ENCODE peak calls at places on chromosomes 7 and 10, in five cellular contexts. V, K, N, W and L are unnamed samples.

GRCh38 chr10:24872049-24872789 is 80.2 kb downstream of the PRTFDC1 start:
- DNase-seq in N (no peak), V (no peak), W (no peak), K (no peak), L (no peak)

GRCh38 chr10:46240684-46241565 is 45.9 kb upstream of the ANTXRL start:
- DNase-seq in V (no peak), W (no peak), K (no peak), N (no peak), L (no peak)

GRCh38 chr7:155709453-155709852 is 65.0 kb downstream of the RBM33 start:
- DNase-seq in W (no peak), N (no peak), V (no peak), K (no peak), L (no peak)

GRCh38 chr10:114304566-114305421 is 65.7 kb downstream of the VWA2 start:
- DNase-seq in N (peak; percentile 42), K (no peak), V (no peak), W (no peak), L (no peak)

GRCh38 chr7:155276800-155277375 is 20.8 kb upstream of the INSIG1 start:
- DNase-seq in N (no peak), K (no peak), V (no peak), W (no peak), L (no peak)

GRCh38 chr10:128324058-128324457 is 197.8 kb upstream of the MKI67 start:
- DNase-seq in V (no peak), K (no peak), N (no peak), W (peak; percentile 17), L (no peak)

GRCh38 chr10:46299531-46300366 is 13.0 kb downstream of the ANTXRL start:
- DNase-seq in V (no peak), W (no peak), K (no peak), N (peak; percentile 23), L (no peak)

GRCh38 chr7:123522061-123522460 is 12.3 kb downstream of the IQUB start:
- DNase-seq in N (no peak), K (no peak), V (no peak), W (no peak), L (no peak)

GRCh38 chr10:24929904-24930303 is 22.5 kb downstream of the PRTFDC1 start:
- DNase-seq in K (no peak), W (no peak), N (no peak), V (no peak), L (no peak)

GRCh38 chr7:126840869-126841268 is 411.9 kb downstream of the GRM8 start:
- DNase-seq in V (no peak), N (no peak), W (no peak), K (peak; percentile 16), L (no peak)

GRCh38 chr10:96614515-96614914 is 27.7 kb upstream of the TM9SF3 start:
- DNase-seq in N (no peak), V (no peak), W (no peak), K (no peak), L (no peak)

GRCh38 chr10:101848894-101849351 is 5.3 kb upstream of the KCNIP2 start:
- DNase-seq in K (no peak), W (no peak), N (peak; percentile 91), V (no peak), L (no peak)

GRCh38 chr10:113751116-113751728 is at the start of gene PLEKHS1:
- DNase-seq in W (no peak), K (peak; percentile 20), N (no peak), V (no peak), L (no peak)

GRCh38 chr10:19204239-19204917 is 155.8 kb downstream of the MALRD1 start:
- DNase-seq in N (no peak), V (no peak), W (no peak), K (no peak), L (no peak)

GRCh38 chr10:89954787-89955566 is 253.6 kb downstream of the KIF20B start:
- DNase-seq in K (no peak), W (no peak), N (no peak), V (no peak), L (no peak)

GRCh38 chr10:89384474-89385324 is 6.8 kb downstream of the IFIT1B start:
- DNase-seq in W (no peak), K (no peak), N (peak; percentile 55), V (no peak), L (no peak)

GRCh38 chr7:37714606-37715005 is 31.0 kb downstream of the GPR141 start:
- DNase-seq in N (peak; percentile 86), W (no peak), K (no peak), V (no peak), L (no peak)

DNA sequence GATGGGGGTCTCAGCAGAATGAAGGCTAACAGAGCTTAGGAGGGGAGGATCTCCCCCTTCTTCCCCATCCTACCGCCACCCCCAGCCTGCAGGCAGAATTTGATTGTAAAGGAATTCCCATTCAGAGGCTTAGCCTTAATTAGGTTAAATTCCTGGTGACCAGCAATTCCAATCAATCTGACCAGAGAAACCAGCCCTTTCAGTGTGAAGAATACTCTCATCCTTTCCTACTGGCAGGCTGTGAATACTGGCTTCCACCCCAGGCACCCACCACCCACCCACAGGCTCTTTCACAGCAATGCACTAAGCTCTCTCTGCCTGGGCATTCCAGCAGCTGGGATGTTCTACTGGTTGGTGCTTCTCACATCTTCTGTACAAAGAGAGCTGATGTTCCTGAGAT is 137.9 kb upstream of the LYZL1 start:
- DNase-seq in K (no peak), V (no peak), N (no peak), W (no peak), L (no peak)
- H3K27ac ChIP-seq in K (no peak overlapping the region), V (no peak overlapping the region), N (no peak overlapping the region), W (no peak overlapping the region), L (peak overlapping the region; percentile 71)

DNA sequence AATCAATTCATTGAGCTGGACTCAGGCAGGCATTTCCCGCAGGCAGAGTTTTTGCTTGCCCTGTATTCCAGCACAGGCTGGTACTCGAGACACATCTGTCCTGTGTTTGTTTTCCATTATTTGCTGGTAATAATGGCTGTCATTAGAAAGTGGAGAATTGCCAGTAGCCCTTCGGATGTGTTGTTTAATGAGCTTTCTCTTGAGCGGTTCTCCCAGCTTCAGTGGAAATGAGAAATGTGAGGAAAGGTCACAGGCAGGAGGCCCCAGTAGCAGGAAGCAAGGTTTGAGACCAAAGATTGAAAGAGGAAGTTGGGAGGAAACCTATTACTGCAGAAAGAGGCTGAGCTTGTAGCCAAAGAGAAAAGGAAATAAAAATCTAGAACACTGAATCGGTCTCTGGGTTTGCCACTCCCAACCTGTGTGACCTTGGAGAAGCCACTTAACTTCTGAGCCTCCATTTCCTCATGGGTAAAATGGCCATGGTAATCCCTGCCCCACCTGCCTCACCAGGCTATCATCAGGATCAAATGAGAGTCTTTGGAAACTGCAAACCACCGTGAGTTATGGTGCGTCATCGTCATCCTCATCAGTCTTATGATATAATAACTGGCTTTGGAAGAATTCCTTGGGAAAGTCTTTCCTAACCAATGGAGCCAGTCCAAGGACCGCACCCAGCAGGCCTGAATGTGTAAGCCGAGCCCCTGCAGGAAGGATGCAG is 67.7 kb downstream of the TACR2 start:
- DNase-seq in N (peak; percentile 74), W (no peak), V (peak; percentile 85), K (no peak), L (peak; percentile 52)
- TF ChIP-seq POLR2AphosphoS5 in N (no peak), W (no peak), V (peak; percentile 78), K (no peak), L (no peak)

GRCh38 chr10:62250594-62251198 is 17.9 kb downstream of the RTKN2 start:
- DNase-seq in N (no peak), W (no peak), V (no peak), K (no peak), L (peak; percentile 96)
- H3K27ac ChIP-seq in N (no peak overlapping the region), W (no peak overlapping the region), V (no peak overlapping the region), K (no peak overlapping the region), L (peak overlapping the region; percentile 83)

DNA sequence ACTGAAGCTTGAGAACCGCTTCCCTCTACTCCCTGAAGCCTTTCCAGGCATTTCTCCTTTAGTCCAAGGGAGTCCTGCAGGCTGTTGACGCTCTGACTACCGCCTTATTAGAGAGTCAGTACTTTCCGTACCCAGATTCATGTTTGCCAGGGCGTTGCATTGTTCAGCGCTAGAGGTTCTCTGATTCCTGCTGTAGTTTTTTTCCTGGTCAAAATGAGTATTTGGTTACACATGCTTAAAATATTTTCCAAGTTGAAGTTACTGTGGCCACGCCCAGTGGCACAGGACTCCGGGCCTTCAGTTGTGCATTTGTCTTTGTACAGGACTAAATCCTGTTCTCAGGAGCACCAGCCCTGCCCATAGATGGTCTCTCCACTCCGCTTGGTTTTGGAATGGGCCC is 7.9 kb downstream of the MTURN start:
- DNase-seq in K (no peak), V (no peak), N (no peak), W (no peak), L (no peak)
- TF ChIP-seq POLR2AphosphoS5 in K (no peak), V (peak; percentile 13), N (no peak), W (no peak), L (no peak)